ENCODE peak calls at places on chromosome 20, in four cellular contexts. J is AG08396, S is GM13977, Y is T-cell. G is an unnamed sample.

GRCh38 chr20:58160451-58161051 is 67.9 kb downstream of the ANKRD60 start:
- DNase-seq in Y (no peak), J (peak), S (no peak), G (no peak)

GRCh38 chr20:63635431-63636141 is 8.7 kb upstream of the GMEB2 start:
- DNase-seq in S (no peak), Y (peak), J (no peak), G (no peak)

GRCh38 chr20:33908351-33908750 is 85.4 kb upstream of the RALY start:
- DNase-seq in S (no peak), Y (no peak), J (no peak), G (no peak)

GRCh38 chr20:24698706-24699206 is 229.3 kb downstream of the SYNDIG1 start:
- DNase-seq in J (no peak), S (no peak), Y (no peak), G (no peak)

GRCh38 chr20:53944796-53945195 is 125.6 kb downstream of the BCAS1 start:
- DNase-seq in Y (no peak), J (no peak), S (no peak), G (no peak)

GRCh38 chr20:46798430-46798829 is 89.0 kb downstream of the SLC2A10 start:
- DNase-seq in S (no peak), J (no peak), Y (no peak), G (no peak)

GRCh38 chr20:25489221-25489863 is 81.9 kb downstream of the GINS1 start:
- DNase-seq in S (no peak), J (no peak), Y (no peak), G (no peak)

GRCh38 chr20:35302421-35303335 is 10.5 kb upstream of the FAM83C start:
- DNase-seq in S (no peak), Y (no peak), J (no peak), G (peak)

GRCh38 chr20:19257865-19258264 is 45.4 kb downstream of the SLC24A3 start:
- DNase-seq in J (no peak), S (no peak), Y (no peak), G (peak)

GRCh38 chr20:62953167-62953838 is 794 bp downstream of the SLC17A9 start:
- DNase-seq in Y (no peak), S (no peak), J (no peak), G (no peak)

GRCh38 chr20:51380401-51381385 is 161.8 kb downstream of the NFATC2 start:
- DNase-seq in S (no peak), J (no peak), Y (no peak), G (no peak)

GRCh38 chr20:22689246-22689645 is 104.9 kb upstream of the FOXA2 start:
- DNase-seq in Y (no peak), S (no peak), J (no peak), G (no peak)

G was measured in NCI-H2081.